ENCODE peak calls at places on chromosomes 12 and 14, in nine cellular contexts. One of them, this sample, is unnamed.

GRCh38 chr12:96036765-96037455 is 1.5 kb upstream of the LTA4H start:
- DNase-seq in stimulated activated CD8-positive, alpha-beta memory T cell treated with anti-CD3 and anti-CD28 coated beads, Interleukin-4, amount 100 ng/mL, for 4 hours: no peak
- DNase-seq in RWPE2: no peak
- DNase-seq in stimulated activated CD4-positive, alpha-beta T cell treated with anti-CD3 and anti-CD28 coated beads, TNF-alpha, amount 100 ng/mL, for 1 hour: no peak
- DNase-seq in left ventricle myocardium inferior: no peak
- DNase-seq in left colon: no peak
- DNase-seq in left kidney: no peak
- DNase-seq in T-helper 17 cell: no peak
- DNase-seq in endothelial cell: no peak
- DNase-seq in this sample: no peak

GRCh38 chr12:65278576-65279386 is at the start of gene MSRB3:
- DNase-seq in left ventricle myocardium inferior: peak
- DNase-seq in stimulated activated CD8-positive, alpha-beta memory T cell treated with anti-CD3 and anti-CD28 coated beads, Interleukin-4, amount 100 ng/mL, for 4 hours: no peak
- DNase-seq in RWPE2: peak
- DNase-seq in left colon: peak
- DNase-seq in stimulated activated CD4-positive, alpha-beta T cell treated with anti-CD3 and anti-CD28 coated beads, TNF-alpha, amount 100 ng/mL, for 1 hour: no peak
- DNase-seq in left kidney: peak
- DNase-seq in T-helper 17 cell: no peak
- DNase-seq in endothelial cell: peak
- DNase-seq in this sample: no peak

GRCh38 chr14:65482769-65483438 is 70.4 kb downstream of the FUT8 start:
- DNase-seq in T-helper 17 cell: no peak
- DNase-seq in left kidney: peak
- DNase-seq in endothelial cell: no peak
- DNase-seq in stimulated activated CD8-positive, alpha-beta memory T cell treated with anti-CD3 and anti-CD28 coated beads, Interleukin-4, amount 100 ng/mL, for 4 hours: no peak
- DNase-seq in RWPE2: no peak
- DNase-seq in stimulated activated CD4-positive, alpha-beta T cell treated with anti-CD3 and anti-CD28 coated beads, TNF-alpha, amount 100 ng/mL, for 1 hour: no peak
- DNase-seq in left ventricle myocardium inferior: no peak
- DNase-seq in left colon: no peak
- DNase-seq in this sample: no peak

GRCh38 chr14:28902930-28903329 is 136.3 kb downstream of the FOXG1 start:
- DNase-seq in left colon: no peak
- DNase-seq in RWPE2: no peak
- DNase-seq in stimulated activated CD4-positive, alpha-beta T cell treated with anti-CD3 and anti-CD28 coated beads, TNF-alpha, amount 100 ng/mL, for 1 hour: no peak
- DNase-seq in T-helper 17 cell: no peak
- DNase-seq in left ventricle myocardium inferior: no peak
- DNase-seq in left kidney: no peak
- DNase-seq in stimulated activated CD8-positive, alpha-beta memory T cell treated with anti-CD3 and anti-CD28 coated beads, Interleukin-4, amount 100 ng/mL, for 4 hours: no peak
- DNase-seq in endothelial cell: no peak
- DNase-seq in this sample: no peak

GRCh38 chr14:104075530-104076151 is 9.9 kb upstream of the ASPG start:
- DNase-seq in stimulated activated CD4-positive, alpha-beta T cell treated with anti-CD3 and anti-CD28 coated beads, TNF-alpha, amount 100 ng/mL, for 1 hour: no peak
- DNase-seq in left colon: no peak
- DNase-seq in RWPE2: no peak
- DNase-seq in endothelial cell: peak
- DNase-seq in left ventricle myocardium inferior: no peak
- DNase-seq in stimulated activated CD8-positive, alpha-beta memory T cell treated with anti-CD3 and anti-CD28 coated beads, Interleukin-4, amount 100 ng/mL, for 4 hours: no peak
- DNase-seq in T-helper 17 cell: no peak
- DNase-seq in left kidney: peak
- DNase-seq in this sample: no peak

GRCh38 chr12:31849090-31849687 is 110.0 kb upstream of the RESF1 start:
- DNase-seq in T-helper 17 cell: no peak
- DNase-seq in left ventricle myocardium inferior: no peak
- DNase-seq in stimulated activated CD8-positive, alpha-beta memory T cell treated with anti-CD3 and anti-CD28 coated beads, Interleukin-4, amount 100 ng/mL, for 4 hours: no peak
- DNase-seq in RWPE2: no peak
- DNase-seq in endothelial cell: no peak
- DNase-seq in stimulated activated CD4-positive, alpha-beta T cell treated with anti-CD3 and anti-CD28 coated beads, TNF-alpha, amount 100 ng/mL, for 1 hour: no peak
- DNase-seq in left kidney: peak
- DNase-seq in left colon: no peak
- DNase-seq in this sample: no peak

GRCh38 chr12:56785874-56786273 is 22.8 kb downstream of the HSD17B6 start:
- DNase-seq in stimulated activated CD4-positive, alpha-beta T cell treated with anti-CD3 and anti-CD28 coated beads, TNF-alpha, amount 100 ng/mL, for 1 hour: no peak
- DNase-seq in endothelial cell: no peak
- DNase-seq in stimulated activated CD8-positive, alpha-beta memory T cell treated with anti-CD3 and anti-CD28 coated beads, Interleukin-4, amount 100 ng/mL, for 4 hours: no peak
- DNase-seq in RWPE2: no peak
- DNase-seq in left colon: no peak
- DNase-seq in T-helper 17 cell: no peak
- DNase-seq in left kidney: no peak
- DNase-seq in left ventricle myocardium inferior: no peak
- DNase-seq in this sample: no peak

GRCh38 chr12:102232446-102232845 is 34.8 kb upstream of the PMCH start:
- DNase-seq in left kidney: peak
- DNase-seq in stimulated activated CD4-positive, alpha-beta T cell treated with anti-CD3 and anti-CD28 coated beads, TNF-alpha, amount 100 ng/mL, for 1 hour: no peak
- DNase-seq in T-helper 17 cell: no peak
- DNase-seq in left ventricle myocardium inferior: no peak
- DNase-seq in stimulated activated CD8-positive, alpha-beta memory T cell treated with anti-CD3 and anti-CD28 coated beads, Interleukin-4, amount 100 ng/mL, for 4 hours: no peak
- DNase-seq in RWPE2: no peak
- DNase-seq in endothelial cell: no peak
- DNase-seq in left colon: no peak
- DNase-seq in this sample: no peak

GRCh38 chr12:132219323-132219722 is 75.1 kb downstream of the NOC4L start:
- DNase-seq in left ventricle myocardium inferior: no peak
- DNase-seq in endothelial cell: no peak
- DNase-seq in stimulated activated CD8-positive, alpha-beta memory T cell treated with anti-CD3 and anti-CD28 coated beads, Interleukin-4, amount 100 ng/mL, for 4 hours: no peak
- DNase-seq in left colon: no peak
- DNase-seq in stimulated activated CD4-positive, alpha-beta T cell treated with anti-CD3 and anti-CD28 coated beads, TNF-alpha, amount 100 ng/mL, for 1 hour: no peak
- DNase-seq in left kidney: no peak
- DNase-seq in T-helper 17 cell: no peak
- DNase-seq in RWPE2: no peak
- DNase-seq in this sample: no peak

GRCh38 chr12:58465418-58465817 is 454.9 kb downstream of the LRIG3 start:
- DNase-seq in stimulated activated CD8-positive, alpha-beta memory T cell treated with anti-CD3 and anti-CD28 coated beads, Interleukin-4, amount 100 ng/mL, for 4 hours: no peak
- DNase-seq in RWPE2: no peak
- DNase-seq in stimulated activated CD4-positive, alpha-beta T cell treated with anti-CD3 and anti-CD28 coated beads, TNF-alpha, amount 100 ng/mL, for 1 hour: no peak
- DNase-seq in left ventricle myocardium inferior: no peak
- DNase-seq in left colon: no peak
- DNase-seq in endothelial cell: no peak
- DNase-seq in T-helper 17 cell: no peak
- DNase-seq in left kidney: no peak
- DNase-seq in this sample: no peak

GRCh38 chr12:4116251-4117111 is 157.1 kb upstream of the CCND2 start:
- DNase-seq in stimulated activated CD4-positive, alpha-beta T cell treated with anti-CD3 and anti-CD28 coated beads, TNF-alpha, amount 100 ng/mL, for 1 hour: no peak
- DNase-seq in endothelial cell: no peak
- DNase-seq in stimulated activated CD8-positive, alpha-beta memory T cell treated with anti-CD3 and anti-CD28 coated beads, Interleukin-4, amount 100 ng/mL, for 4 hours: no peak
- DNase-seq in left ventricle myocardium inferior: no peak
- DNase-seq in left colon: peak
- DNase-seq in left kidney: no peak
- DNase-seq in RWPE2: peak
- DNase-seq in T-helper 17 cell: no peak
- DNase-seq in this sample: no peak

GRCh38 chr12:27751386-27752047 is 28.5 kb upstream of the KLHL42 start:
- DNase-seq in RWPE2: peak
- DNase-seq in left ventricle myocardium inferior: no peak
- DNase-seq in left colon: peak
- DNase-seq in stimulated activated CD4-positive, alpha-beta T cell treated with anti-CD3 and anti-CD28 coated beads, TNF-alpha, amount 100 ng/mL, for 1 hour: no peak
- DNase-seq in T-helper 17 cell: no peak
- DNase-seq in left kidney: peak
- DNase-seq in stimulated activated CD8-positive, alpha-beta memory T cell treated with anti-CD3 and anti-CD28 coated beads, Interleukin-4, amount 100 ng/mL, for 4 hours: no peak
- DNase-seq in endothelial cell: no peak
- DNase-seq in this sample: no peak

GRCh38 chr14:79280400-79280670 is 931.0 kb downstream of the DIO2 start:
- DNase-seq in RWPE2: no peak
- DNase-seq in stimulated activated CD4-positive, alpha-beta T cell treated with anti-CD3 and anti-CD28 coated beads, TNF-alpha, amount 100 ng/mL, for 1 hour: no peak
- DNase-seq in T-helper 17 cell: no peak
- DNase-seq in left kidney: no peak
- DNase-seq in left ventricle myocardium inferior: no peak
- DNase-seq in left colon: no peak
- DNase-seq in endothelial cell: no peak
- DNase-seq in stimulated activated CD8-positive, alpha-beta memory T cell treated with anti-CD3 and anti-CD28 coated beads, Interleukin-4, amount 100 ng/mL, for 4 hours: no peak
- DNase-seq in this sample: no peak

GRCh38 chr12:130933269-130933995 is 20.3 kb upstream of the ADGRD1 start:
- DNase-seq in stimulated activated CD8-positive, alpha-beta memory T cell treated with anti-CD3 and anti-CD28 coated beads, Interleukin-4, amount 100 ng/mL, for 4 hours: no peak
- DNase-seq in stimulated activated CD4-positive, alpha-beta T cell treated with anti-CD3 and anti-CD28 coated beads, TNF-alpha, amount 100 ng/mL, for 1 hour: no peak
- DNase-seq in left kidney: no peak
- DNase-seq in T-helper 17 cell: no peak
- DNase-seq in RWPE2: no peak
- DNase-seq in endothelial cell: no peak
- DNase-seq in left colon: no peak
- DNase-seq in left ventricle myocardium inferior: no peak
- DNase-seq in this sample: no peak

GRCh38 chr12:51372021-51372420 is 19.2 kb downstream of the GALNT6 start:
- DNase-seq in left colon: no peak
- DNase-seq in left kidney: no peak
- DNase-seq in T-helper 17 cell: no peak
- DNase-seq in RWPE2: no peak
- DNase-seq in left ventricle myocardium inferior: no peak
- DNase-seq in stimulated activated CD4-positive, alpha-beta T cell treated with anti-CD3 and anti-CD28 coated beads, TNF-alpha, amount 100 ng/mL, for 1 hour: no peak
- DNase-seq in stimulated activated CD8-positive, alpha-beta memory T cell treated with anti-CD3 and anti-CD28 coated beads, Interleukin-4, amount 100 ng/mL, for 4 hours: no peak
- DNase-seq in endothelial cell: no peak
- DNase-seq in this sample: no peak

GRCh38 chr12:45284096-45284901 is 68.4 kb downstream of the ANO6 start:
- DNase-seq in stimulated activated CD8-positive, alpha-beta memory T cell treated with anti-CD3 and anti-CD28 coated beads, Interleukin-4, amount 100 ng/mL, for 4 hours: no peak
- DNase-seq in stimulated activated CD4-positive, alpha-beta T cell treated with anti-CD3 and anti-CD28 coated beads, TNF-alpha, amount 100 ng/mL, for 1 hour: no peak
- DNase-seq in RWPE2: no peak
- DNase-seq in left kidney: no peak
- DNase-seq in endothelial cell: no peak
- DNase-seq in left ventricle myocardium inferior: no peak
- DNase-seq in left colon: no peak
- DNase-seq in T-helper 17 cell: no peak
- DNase-seq in this sample: no peak

GRCh38 chr14:100816950-100817901 is 8.7 kb upstream of the MEG3 start:
- DNase-seq in stimulated activated CD4-positive, alpha-beta T cell treated with anti-CD3 and anti-CD28 coated beads, TNF-alpha, amount 100 ng/mL, for 1 hour: no peak
- DNase-seq in stimulated activated CD8-positive, alpha-beta memory T cell treated with anti-CD3 and anti-CD28 coated beads, Interleukin-4, amount 100 ng/mL, for 4 hours: no peak
- DNase-seq in left ventricle myocardium inferior: no peak
- DNase-seq in endothelial cell: no peak
- DNase-seq in left colon: no peak
- DNase-seq in T-helper 17 cell: no peak
- DNase-seq in RWPE2: no peak
- DNase-seq in left kidney: no peak
- DNase-seq in this sample: no peak

GRCh38 chr14:23492618-23493272 is 23.2 kb downstream of the NGDN start:
- DNase-seq in left ventricle myocardium inferior: no peak
- DNase-seq in endothelial cell: no peak
- DNase-seq in T-helper 17 cell: no peak
- DNase-seq in left colon: no peak
- DNase-seq in left kidney: no peak
- DNase-seq in stimulated activated CD8-positive, alpha-beta memory T cell treated with anti-CD3 and anti-CD28 coated beads, Interleukin-4, amount 100 ng/mL, for 4 hours: no peak
- DNase-seq in RWPE2: no peak
- DNase-seq in stimulated activated CD4-positive, alpha-beta T cell treated with anti-CD3 and anti-CD28 coated beads, TNF-alpha, amount 100 ng/mL, for 1 hour: no peak
- DNase-seq in this sample: no peak

GRCh38 chr12:15541996-15542631 is 219.8 kb downstream of the PTPRO start:
- DNase-seq in RWPE2: no peak
- DNase-seq in left ventricle myocardium inferior: no peak
- DNase-seq in left kidney: no peak
- DNase-seq in T-helper 17 cell: no peak
- DNase-seq in stimulated activated CD4-positive, alpha-beta T cell treated with anti-CD3 and anti-CD28 coated beads, TNF-alpha, amount 100 ng/mL, for 1 hour: no peak
- DNase-seq in stimulated activated CD8-positive, alpha-beta memory T cell treated with anti-CD3 and anti-CD28 coated beads, Interleukin-4, amount 100 ng/mL, for 4 hours: no peak
- DNase-seq in endothelial cell: no peak
- DNase-seq in left colon: no peak
- DNase-seq in this sample: no peak

This sample was measured in esophagus squamous epithelium.